ENCODE peak calls at places on chromosomes 6 and 20, in four cellular contexts. I is GM12865, A is HCT116, G is tibial artery. M is an unnamed sample.

GRCh38 chr6:53020005-53020744 is 25.1 kb upstream of the GSTA4 start:
- DNase-seq in I (no peak), G (no peak), A (no peak), M (no peak)

GRCh38 chr6:127191716-127192115 is 73.2 kb downstream of the RSPO3 start:
- DNase-seq in I (no peak), G (no peak), A (no peak), M (no peak)

GRCh38 chr6:167238169-167238693 is 52.9 kb upstream of the UNC93A start:
- DNase-seq in A (no peak), G (no peak), I (no peak), M (no peak)

GRCh38 chr20:2973574-2973973 is 69.8 kb upstream of the GNRH2 start:
- DNase-seq in G (no peak), I (no peak), A (no peak), M (no peak)

GRCh38 chr20:8330785-8331699 is 199.0 kb downstream of the PLCB1 start:
- DNase-seq in A (no peak), I (no peak), G (no peak), M (no peak)

GRCh38 chr20:62860924-62861691 is 514 bp downstream of the TCFL5 start:
- DNase-seq in G (no peak), A (no peak), I (peak), M (peak)

GRCh38 chr20:63472159-63472811 is at the start of gene KCNQ2:
- DNase-seq in A (peak), G (no peak), I (no peak), M (no peak)

GRCh38 chr6:42047790-42048405 is 2.4 kb upstream of the TAF8 start:
- DNase-seq in G (no peak), A (no peak), I (no peak), M (no peak)

GRCh38 chr6:42790549-42791181 is 8.8 kb downstream of the BICRAL start:
- DNase-seq in G (no peak), I (no peak), A (no peak), M (no peak)

GRCh38 chr20:33332905-33333456 is 50.0 kb downstream of the BPIFB1 start:
- DNase-seq in A (no peak), G (no peak), I (no peak), M (no peak)

GRCh38 chr6:130697661-130698535 is 129.3 kb upstream of the SMLR1 start:
- DNase-seq in I (peak), G (peak), A (peak), M (peak)

GRCh38 chr6:30726506-30727413 is 6.6 kb downstream of the TUBB start:
- DNase-seq in I (no peak), G (no peak), A (no peak), M (no peak)

GRCh38 chr6:18160921-18161320 is 5.7 kb downstream of the KDM1B start:
- DNase-seq in I (no peak), A (no peak), G (no peak), M (no peak)

GRCh38 chr6:84432616-84433015 is 205.2 kb upstream of the CEP162 start:
- DNase-seq in I (no peak), A (no peak), G (no peak), M (no peak)

GRCh38 chr6:26304213-26305096 is 60.5 kb upstream of the BTN3A2 start:
- DNase-seq in A (peak), G (peak), I (peak), M (no peak)

GRCh38 chr6:37210313-37210898 is 40.5 kb downstream of the PIM1 start:
- DNase-seq in I (peak), A (peak), G (peak), M (peak)

GRCh38 chr20:22916121-22916842 is 118.8 kb upstream of the SSTR4 start:
- DNase-seq in I (no peak), A (no peak), G (no peak), M (no peak)

GRCh38 chr6:39929733-39930461 is 4.4 kb downstream of the MOCS1 start:
- DNase-seq in A (no peak), I (no peak), G (no peak), M (no peak)

GRCh38 chr20:63696311-63696627 is 183 bp upstream of the TNFRSF6B start:
- DNase-seq in G (no peak), A (peak), I (no peak), M (no peak)

GRCh38 chr6:25165181-25165580 is 114.0 kb upstream of the CARMIL1 start:
- DNase-seq in A (no peak), I (no peak), G (no peak), M (no peak)

GRCh38 chr6:167152858-167153257 is 4.9 kb downstream of the GPR31 start:
- DNase-seq in I (peak), G (no peak), A (no peak), M (no peak)

GRCh38 chr6:31558631-31559500 is 11.5 kb downstream of the NFKBIL1 start:
- DNase-seq in I (peak), G (peak), A (no peak), M (no peak)

GRCh38 chr6:134034478-134034877 is 17.9 kb downstream of the SLC2A12 start:
- DNase-seq in I (no peak), A (no peak), G (no peak), M (no peak)

GRCh38 chr6:167706313-167707109 is 120.2 kb upstream of the AFDN start:
- DNase-seq in A (no peak), G (no peak), I (peak), M (no peak)

GRCh38 chr6:78947962-78948361 is 80.6 kb downstream of the IRAK1BP1 start:
- DNase-seq in A (no peak), I (no peak), G (no peak), M (no peak)

GRCh38 chr6:49406241-49406970 is 56.6 kb downstream of the MMUT start:
- DNase-seq in G (no peak), I (no peak), A (no peak), M (no peak)

GRCh38 chr20:4130404-4131189 is 115.2 kb upstream of the RNF24 start:
- DNase-seq in A (no peak), I (no peak), G (no peak), M (peak)

GRCh38 chr6:157606516-157606915 is 216.5 kb upstream of the SNX9 start:
- DNase-seq in G (no peak), I (no peak), A (no peak), M (no peak)

GRCh38 chr20:5654557-5654956 is 95.6 kb upstream of the SHLD1 start:
- DNase-seq in A (no peak), I (peak), G (no peak), M (no peak)

GRCh38 chr6:157181649-157182048 is 141.7 kb downstream of the TMEM242 start:
- DNase-seq in I (no peak), A (peak), G (no peak), M (peak)

GRCh38 chr6:112443666-112444065 is 96.5 kb downstream of the RFPL4B start:
- DNase-seq in I (no peak), G (peak), A (no peak), M (no peak)

GRCh38 chr6:113564401-113565161 is 292.6 kb upstream of the MARCKS start:
- DNase-seq in I (peak), G (peak), A (no peak), M (no peak)

GRCh38 chr6:153449279-153449678 is 318.2 kb upstream of the RGS17 start:
- DNase-seq in I (no peak), A (no peak), G (no peak), M (no peak)

GRCh38 chr20:50592282-50593004 is 82.3 kb downstream of the PTPN1 start:
- DNase-seq in G (no peak), A (no peak), I (no peak), M (no peak)

GRCh38 chr6:35568967-35569606 is 56.4 kb upstream of the TULP1 start:
- DNase-seq in A (no peak), I (peak), G (peak), M (peak)

GRCh38 chr6:252775-253526 is 39.3 kb upstream of the DUSP22 start:
- DNase-seq in G (no peak), I (peak), A (no peak), M (no peak)

DNA sequence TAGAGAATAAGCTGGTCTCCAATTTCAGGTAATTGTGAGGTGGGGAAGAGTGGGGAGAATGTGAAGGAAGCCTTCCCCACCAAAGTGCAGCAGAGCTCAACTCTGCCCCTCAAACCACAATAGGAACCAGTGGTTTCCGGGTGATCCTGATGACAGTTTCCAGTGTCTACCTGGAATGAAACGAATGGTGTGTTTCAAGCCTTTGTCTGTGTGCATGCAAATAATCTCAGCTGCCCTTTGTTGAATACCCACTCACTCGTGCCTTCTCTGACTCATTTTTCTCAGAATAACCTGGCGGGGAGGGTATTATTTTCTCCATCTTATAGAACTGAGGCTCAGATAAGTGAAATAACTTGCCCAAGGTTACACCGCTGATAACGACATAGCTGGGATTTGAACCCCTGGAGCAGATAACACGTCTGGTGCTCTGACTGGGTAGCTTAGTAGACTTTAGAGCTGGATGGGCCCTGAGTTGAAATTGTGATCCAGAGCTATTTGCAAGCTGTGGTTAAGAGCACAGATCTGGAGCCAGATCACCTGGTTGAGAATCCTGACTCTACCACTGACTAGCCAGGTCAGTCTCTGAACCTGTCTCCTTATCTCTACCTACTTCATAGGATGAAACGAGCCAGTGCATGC is 85.1 kb downstream of the EYA2 start:
- DNase-seq in G (no peak), I (peak), A (no peak), M (no peak)
- TF ChIP-seq CTCF in G (no peak), I (no peak), A (no peak), M (no peak)

DNA sequence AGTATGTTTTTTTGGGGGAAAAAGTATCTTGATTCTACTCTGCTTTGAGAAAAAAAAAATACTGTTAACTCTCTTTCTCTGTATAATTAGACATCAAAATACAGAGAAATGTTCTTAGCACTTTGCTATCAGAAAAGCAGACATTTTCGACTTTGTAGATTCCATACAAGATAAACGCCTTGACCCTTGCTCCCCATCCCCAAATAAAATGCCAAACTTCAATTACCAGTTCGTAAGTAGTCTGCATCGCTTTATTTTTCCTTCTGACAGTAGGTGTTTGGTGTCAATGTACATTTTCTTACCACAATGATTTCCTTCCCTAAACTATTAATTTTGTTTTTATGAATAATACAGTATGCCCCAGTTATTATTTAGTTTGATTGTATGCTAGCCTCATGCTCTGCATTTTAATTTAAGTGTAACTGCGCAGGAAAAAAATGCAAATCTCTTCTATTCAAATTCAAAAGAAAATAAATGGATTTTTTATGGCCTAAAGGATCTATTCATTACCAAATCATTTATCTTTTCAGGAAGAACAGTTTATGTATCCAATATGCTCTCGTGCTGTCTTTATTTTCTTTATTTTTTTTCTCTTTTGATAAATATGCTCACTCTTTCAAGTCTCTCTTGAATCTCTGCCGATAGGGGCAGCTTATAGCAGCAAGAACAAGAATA is 84.8 kb upstream of the ZNF217 start:
- DNase-seq in A (no peak), I (no peak), G (no peak), M (no peak)
- TF ChIP-seq CTCF in A (no peak), I (no peak), G (no peak), M (no peak)

GRCh38 chr6:29653452-29654038 is 3.3 kb upstream of the MOG start:
- DNase-seq in G (no peak), I (peak), A (peak), M (peak)
- TF ChIP-seq CTCF in G (peak), I (peak), A (peak), M (peak)

DNA sequence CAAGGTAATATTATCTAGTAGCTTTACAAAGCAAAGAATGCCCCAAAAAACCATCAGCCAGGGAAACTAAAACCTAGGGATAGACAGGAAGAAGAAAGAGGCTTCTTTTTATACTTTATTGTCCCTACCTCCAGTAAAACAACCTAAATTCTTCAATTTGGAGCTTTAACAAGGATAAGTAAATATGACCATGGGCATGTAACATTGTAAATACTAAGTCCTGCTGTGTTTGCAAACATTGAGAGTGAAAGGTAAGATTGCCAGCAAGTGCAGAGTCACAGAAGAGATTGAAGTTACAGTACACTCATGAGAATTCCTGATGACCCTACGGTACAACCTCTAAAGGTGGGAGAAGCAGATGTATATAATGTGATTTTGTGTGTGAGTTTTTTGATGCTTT is 117.2 kb downstream of the FOXO3 start:
- DNase-seq in A (no peak), G (no peak), I (no peak), M (no peak)
- TF ChIP-seq CTCF in A (no peak), G (no peak), I (no peak), M (no peak)

GRCh38 chr6:149425224-149425623 is 25.2 kb downstream of the SUMO4 start:
- DNase-seq in G (no peak), A (no peak), I (no peak), M (no peak)

GRCh38 chr6:149425754-149426153 is 25.7 kb downstream of the SUMO4 start:
- DNase-seq in A (no peak), I (no peak), G (no peak), M (no peak)

GRCh38 chr6:149422581-149422980 is 22.5 kb downstream of the SUMO4 start:
- DNase-seq in I (no peak), A (no peak), G (no peak), M (no peak)

GRCh38 chr6:149421132-149421531 is 21.1 kb downstream of the SUMO4 start:
- DNase-seq in I (no peak), A (no peak), G (no peak), M (no peak)

GRCh38 chr6:149423946-149424440 is 23.9 kb downstream of the SUMO4 start:
- DNase-seq in A (no peak), I (no peak), G (no peak), M (no peak)
- TF ChIP-seq CTCF in A (no peak), I (no peak), G (no peak), M (no peak)

GRCh38 chr20:40442181-40442963 is 246.7 kb downstream of the MAFB start:
- DNase-seq in A (no peak), G (no peak), I (no peak), M (peak)
- TF ChIP-seq CTCF in A (peak), G (peak), I (no peak), M (no peak)

DNA sequence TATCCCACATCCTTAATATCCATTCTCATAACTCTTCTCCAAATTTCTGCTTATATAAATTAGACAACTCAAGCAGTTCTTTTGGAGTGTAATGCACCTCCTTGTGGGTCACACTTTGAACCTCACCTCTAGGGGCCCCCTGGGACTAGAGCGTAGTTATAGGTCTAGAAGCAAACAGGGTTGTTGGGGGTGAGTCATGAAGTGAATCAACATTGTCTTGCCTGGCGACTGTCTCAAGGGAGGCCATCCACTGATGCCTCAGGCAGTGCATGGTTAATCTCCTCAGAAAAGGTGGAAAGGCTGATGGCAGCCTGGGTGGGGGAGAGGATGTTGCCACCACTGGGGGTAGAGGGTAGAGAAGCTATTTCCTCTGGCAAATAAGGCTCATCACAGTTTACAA is 129.1 kb downstream of the TNFRSF21 start:
- DNase-seq in A (peak), I (no peak), G (no peak), M (no peak)
- TF ChIP-seq CTCF in A (no peak), I (no peak), G (no peak), M (no peak)

GRCh38 chr20:41672282-41672681 is 54.1 kb upstream of the CHD6 start:
- DNase-seq in G (no peak), I (no peak), A (no peak), M (no peak)

GRCh38 chr20:41671143-41671542 is 53.0 kb upstream of the CHD6 start:
- DNase-seq in I (no peak), A (no peak), G (no peak), M (no peak)

GRCh38 chr20:41670631-41671030 is 52.5 kb upstream of the CHD6 start:
- DNase-seq in I (no peak), G (no peak), A (no peak), M (no peak)

GRCh38 chr20:41668057-41668749 is 50.0 kb upstream of the CHD6 start:
- DNase-seq in A (no peak), I (no peak), G (no peak), M (no peak)

DNA sequence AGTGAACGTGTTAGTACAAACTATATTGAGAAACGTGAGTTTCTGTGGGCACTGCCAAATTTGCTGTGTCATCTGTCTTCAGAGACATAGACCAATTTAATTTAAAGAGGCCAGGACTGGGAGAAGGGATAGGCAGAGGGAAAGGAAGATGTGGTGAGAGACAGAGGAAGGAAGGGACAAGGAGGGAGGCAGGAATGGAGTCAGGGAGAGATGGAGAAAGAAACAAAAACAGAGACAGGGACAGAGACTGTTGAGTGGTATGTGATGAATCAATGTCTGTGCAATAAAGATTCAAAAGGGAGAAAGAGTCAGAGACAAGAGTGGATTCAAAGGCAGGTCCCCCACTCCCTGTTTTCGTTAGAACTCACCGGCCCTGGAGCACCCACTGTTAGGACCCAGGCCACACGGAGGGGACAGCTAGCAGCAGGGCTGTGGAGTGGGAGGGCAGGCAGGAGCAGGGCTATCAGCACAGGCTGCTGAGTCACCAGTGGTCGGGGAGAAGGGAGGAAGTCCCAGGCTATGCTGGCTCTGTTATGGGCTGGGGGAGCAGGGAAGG is 51.6 kb upstream of the CHD6 start:
- DNase-seq in G (no peak), I (no peak), A (no peak), M (peak)
- TF ChIP-seq CTCF in G (no peak), I (no peak), A (no peak), M (no peak)

DNA sequence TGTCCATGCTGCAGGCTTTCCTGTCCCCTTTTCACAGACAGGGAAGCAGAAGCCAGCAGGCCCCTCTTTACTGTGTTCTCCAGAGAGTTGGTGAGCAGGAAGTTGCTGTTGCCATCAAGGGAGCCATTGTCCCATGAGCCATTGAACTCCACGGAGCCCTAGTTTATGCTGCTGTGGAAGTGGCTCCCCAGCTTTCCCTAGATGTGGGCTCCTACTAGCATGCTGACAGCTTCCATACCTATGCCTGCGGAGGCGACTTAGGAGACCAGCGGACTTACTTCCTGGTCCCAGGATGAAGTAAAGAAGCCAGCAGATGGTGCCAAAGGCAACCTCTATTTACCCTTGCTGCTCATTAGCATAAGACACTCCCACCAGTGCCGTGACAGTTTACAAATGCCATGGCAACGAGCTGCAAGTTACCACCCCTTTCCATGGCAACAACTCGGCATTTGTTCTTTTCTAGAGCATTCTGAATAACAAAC is 30.8 kb upstream of the FKBP1A start:
- DNase-seq in G (no peak), I (peak), A (peak), M (peak)
- TF ChIP-seq CTCF in G (no peak), I (no peak), A (peak), M (no peak)

M was measured in Calu3.